ENCODE peak calls at places on chromosomes 1 and 21, in eight cellular contexts. Q is adrenal gland, U is breast epithelium, C is GM13976, N is AG04449, A is left ventricle myocardium inferior, K is psoas muscle, W is Calu3. H is an unnamed sample.

GRCh38 chr1:44013949-44014348 is 17.3 kb downstream of the SLC6A9 start:
- DNase-seq in K (no peak), N (no peak), A (no peak), Q (no peak), W (no peak), U (no peak), C (no peak), H (no peak)

GRCh38 chr1:178724734-178725602 is at the start of gene RALGPS2:
- DNase-seq in C (peak), U (peak), W (peak), A (peak), N (no peak), K (peak), Q (peak), H (no peak)

GRCh38 chr1:204678721-204679455 is 6.7 kb downstream of the LRRN2 start:
- DNase-seq in A (no peak), K (no peak), C (no peak), U (no peak), W (no peak), Q (no peak), N (no peak), H (no peak)

GRCh38 chr1:52727114-52727586 is 897 bp downstream of the ZYG11B start:
- DNase-seq in W (peak), Q (no peak), K (no peak), N (no peak), C (no peak), U (no peak), A (no peak), H (no peak)

GRCh38 chr1:33876970-33877680 is 13.2 kb downstream of the HMGB4 start:
- DNase-seq in A (peak), W (no peak), Q (peak), K (peak), C (no peak), U (no peak), N (peak), H (no peak)

GRCh38 chr1:77281491-77282186 is at the start of gene AK5:
- DNase-seq in C (peak), U (no peak), W (peak), K (peak), A (peak), N (no peak), Q (no peak), H (no peak)

GRCh38 chr21:18170221-18170620 is 74.4 kb upstream of the CHODL start:
- DNase-seq in C (no peak), Q (no peak), K (no peak), U (no peak), W (no peak), N (no peak), A (no peak), H (no peak)

GRCh38 chr1:175415133-175415712 is 222.6 kb upstream of the KIAA0040 start:
- DNase-seq in U (no peak), Q (no peak), C (no peak), K (no peak), N (no peak), A (no peak), W (no peak), H (no peak)

GRCh38 chr1:31663622-31664452 is 19.2 kb upstream of the PEF1 start:
- DNase-seq in K (peak), Q (peak), W (peak), A (peak), N (no peak), C (peak), U (peak), H (no peak)

GRCh38 chr1:205663286-205663994 is 16.9 kb downstream of the SLC45A3 start:
- DNase-seq in U (no peak), W (no peak), C (no peak), A (no peak), N (no peak), Q (no peak), K (no peak), H (no peak)

GRCh38 chr1:214643032-214643431 is 40.0 kb downstream of the CENPF start:
- DNase-seq in K (no peak), W (no peak), A (no peak), N (no peak), U (no peak), Q (no peak), C (no peak), H (no peak)

GRCh38 chr1:14803002-14803789 is 204.7 kb downstream of the KAZN start:
- DNase-seq in U (no peak), Q (no peak), C (no peak), N (no peak), K (no peak), W (no peak), A (no peak), H (no peak)

GRCh38 chr21:39852726-39853510 is 14.3 kb upstream of the PCP4 start:
- DNase-seq in Q (no peak), U (no peak), W (no peak), A (no peak), N (no peak), K (no peak), C (no peak), H (no peak)

GRCh38 chr1:237542525-237543418 is 347.9 kb downstream of the ZP4 start:
- DNase-seq in U (no peak), W (no peak), N (no peak), A (no peak), Q (no peak), K (no peak), C (no peak), H (no peak)

GRCh38 chr1:44808063-44808937 is at the start of gene BTBD19:
- DNase-seq in N (peak), W (peak), C (peak), K (peak), U (peak), Q (peak), A (peak), H (no peak)

GRCh38 chr1:229567109-229567868 is 8.8 kb upstream of the ABCB10 start:
- DNase-seq in K (no peak), N (no peak), W (no peak), U (no peak), A (no peak), C (no peak), Q (no peak), H (no peak)

GRCh38 chr1:207345644-207346561 is 24.4 kb downstream of the CD55 start:
- DNase-seq in K (no peak), C (no peak), A (no peak), U (no peak), Q (no peak), N (no peak), W (no peak), H (no peak)

GRCh38 chr1:43585596-43585995 is 54.9 kb downstream of the PTPRF start:
- DNase-seq in A (no peak), N (no peak), K (no peak), U (no peak), C (no peak), Q (no peak), W (no peak), H (no peak)

GRCh38 chr1:229118662-229119061 is 152.2 kb upstream of the RAB4A start:
- DNase-seq in W (no peak), K (no peak), U (no peak), A (no peak), N (no peak), Q (no peak), C (no peak), H (no peak)

GRCh38 chr1:171595324-171595723 is 26.7 kb upstream of the MYOCOS start:
- DNase-seq in Q (no peak), U (no peak), N (peak), C (no peak), K (no peak), A (no peak), W (no peak), H (no peak)

GRCh38 chr1:13813398-13814012 is 113.5 kb downstream of the PRDM2 start:
- DNase-seq in A (no peak), K (no peak), Q (peak), W (no peak), C (peak), N (no peak), U (no peak), H (no peak)

GRCh38 chr1:86758570-86758969 is 54.2 kb downstream of the SH3GLB1 start:
- DNase-seq in K (no peak), W (peak), C (no peak), A (no peak), U (no peak), N (no peak), Q (no peak), H (no peak)

GRCh38 chr1:59156031-59156430 is 140.9 kb upstream of the FGGY start:
- DNase-seq in Q (no peak), U (no peak), K (no peak), C (no peak), A (no peak), N (no peak), W (no peak), H (no peak)

GRCh38 chr21:43368685-43369084 is 58.2 kb downstream of the SIK1 start:
- DNase-seq in W (no peak), N (no peak), K (no peak), U (no peak), A (no peak), Q (no peak), C (no peak), H (no peak)

GRCh38 chr1:22711591-22712501 is 1.2 kb downstream of the EPHB2 start:
- DNase-seq in N (no peak), Q (no peak), C (no peak), U (no peak), W (no peak), K (no peak), A (no peak), H (no peak)

GRCh38 chr1:100616121-100616621 is 78.2 kb downstream of the GPR88 start:
- DNase-seq in N (no peak), A (no peak), W (no peak), U (no peak), K (no peak), Q (no peak), C (no peak), H (no peak)

GRCh38 chr1:113210248-113210647 is 137.2 kb downstream of the LRIG2 start:
- DNase-seq in C (no peak), W (no peak), N (no peak), U (no peak), K (no peak), A (no peak), Q (no peak), H (no peak)

GRCh38 chr1:41799723-41800122 is 119.0 kb downstream of the HIVEP3 start:
- DNase-seq in K (no peak), U (no peak), A (no peak), C (no peak), Q (no peak), N (peak), W (no peak), H (no peak)

GRCh38 chr1:22704440-22705067 is 6.1 kb upstream of the EPHB2 start:
- DNase-seq in A (peak), K (peak), C (peak), W (peak), U (peak), N (peak), Q (peak), H (peak)

GRCh38 chr21:41610042-41610839 is 102.3 kb upstream of the TMPRSS2 start:
- DNase-seq in K (peak), C (peak), A (peak), W (peak), Q (peak), N (no peak), U (peak), H (no peak)

GRCh38 chr1:230291731-230292620 is 134.2 kb downstream of the PGBD5 start:
- DNase-seq in K (no peak), U (peak), W (no peak), A (no peak), Q (no peak), C (no peak), N (no peak), H (no peak)

GRCh38 chr1:12851779-12852178 is 3.3 kb upstream of the HNRNPCL1 start:
- DNase-seq in W (no peak), C (no peak), U (no peak), K (no peak), A (no peak), N (no peak), Q (no peak), H (no peak)

GRCh38 chr21:20443558-20444155 is 554.6 kb upstream of the NCAM2 start:
- DNase-seq in A (no peak), K (no peak), U (no peak), Q (no peak), W (no peak), C (peak), N (no peak), H (no peak)

GRCh38 chr1:29964718-29965533 is 728.6 kb downstream of the PTPRU start:
- DNase-seq in W (no peak), A (no peak), K (no peak), Q (no peak), C (no peak), U (no peak), N (no peak), H (no peak)

GRCh38 chr1:229714964-229715603 is 89.0 kb downstream of the URB2 start:
- DNase-seq in W (peak), C (peak), K (no peak), N (no peak), Q (peak), U (peak), A (no peak), H (peak)

GRCh38 chr1:193754732-193755427 is 568.5 kb upstream of the B3GALT2 start:
- DNase-seq in C (no peak), W (no peak), N (no peak), A (no peak), Q (no peak), U (no peak), K (no peak), H (no peak)
- TF ChIP-seq CTCF in C (no peak), W (peak), N (no peak), A (no peak), Q (peak), U (no peak), K (no peak), H (no peak)

GRCh38 chr1:57072775-57073174 is 107.0 kb upstream of the C8B start:
- DNase-seq in C (no peak), A (no peak), N (no peak), U (no peak), W (no peak), K (no peak), Q (no peak), H (no peak)
- TF ChIP-seq CTCF in C (no peak), A (no peak), N (no peak), U (no peak), W (no peak), K (no peak), Q (no peak), H (peak)

GRCh38 chr1:168243636-168244212 is 17.9 kb downstream of the SFT2D2 start:
- DNase-seq in W (no peak), Q (peak), K (no peak), C (no peak), A (no peak), U (no peak), N (no peak), H (no peak)
- TF ChIP-seq CTCF in W (no peak), Q (no peak), K (no peak), C (no peak), A (no peak), U (no peak), N (no peak), H (no peak)

DNA sequence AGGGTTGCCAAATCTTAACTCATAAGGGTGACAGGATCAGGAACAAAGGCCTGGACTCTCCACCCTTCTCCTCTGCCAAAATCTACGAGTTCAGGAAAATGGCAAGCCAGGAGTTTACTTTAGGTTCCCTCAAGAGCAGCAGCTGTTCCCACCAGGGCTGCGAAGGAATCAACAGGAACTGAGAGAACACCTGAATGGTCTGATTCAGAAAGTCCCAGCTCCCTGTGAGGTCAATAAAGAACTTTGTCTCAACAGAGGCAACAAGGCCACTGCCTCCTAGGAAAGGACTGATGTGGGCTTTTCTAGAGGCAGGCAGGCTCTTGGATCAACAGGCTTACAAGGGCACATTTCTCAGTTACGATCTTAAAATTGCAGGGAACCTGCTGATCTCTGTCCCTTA is 83.3 kb downstream of the CAPZB start:
- DNase-seq in Q (no peak), K (no peak), W (no peak), U (no peak), N (no peak), A (no peak), C (no peak), H (no peak)
- TF ChIP-seq CTCF in Q (no peak), K (no peak), W (no peak), U (no peak), N (no peak), A (no peak), C (no peak), H (no peak)

GRCh38 chr1:11354893-11355593 is 82.0 kb downstream of the UBIAD1 start:
- DNase-seq in N (no peak), C (no peak), W (no peak), K (no peak), U (no peak), A (no peak), Q (no peak), H (no peak)

GRCh38 chr1:11352058-11352715 is 79.2 kb downstream of the UBIAD1 start:
- DNase-seq in A (no peak), Q (no peak), U (no peak), N (no peak), C (no peak), K (no peak), W (no peak), H (no peak)

GRCh38 chr1:11357291-11357690 is 84.3 kb downstream of the UBIAD1 start:
- DNase-seq in Q (no peak), U (no peak), C (no peak), W (no peak), K (no peak), N (no peak), A (no peak), H (no peak)

GRCh38 chr1:11358991-11359390 is 86.0 kb downstream of the UBIAD1 start:
- DNase-seq in W (no peak), C (no peak), A (no peak), N (no peak), K (no peak), Q (no peak), U (no peak), H (no peak)

DNA sequence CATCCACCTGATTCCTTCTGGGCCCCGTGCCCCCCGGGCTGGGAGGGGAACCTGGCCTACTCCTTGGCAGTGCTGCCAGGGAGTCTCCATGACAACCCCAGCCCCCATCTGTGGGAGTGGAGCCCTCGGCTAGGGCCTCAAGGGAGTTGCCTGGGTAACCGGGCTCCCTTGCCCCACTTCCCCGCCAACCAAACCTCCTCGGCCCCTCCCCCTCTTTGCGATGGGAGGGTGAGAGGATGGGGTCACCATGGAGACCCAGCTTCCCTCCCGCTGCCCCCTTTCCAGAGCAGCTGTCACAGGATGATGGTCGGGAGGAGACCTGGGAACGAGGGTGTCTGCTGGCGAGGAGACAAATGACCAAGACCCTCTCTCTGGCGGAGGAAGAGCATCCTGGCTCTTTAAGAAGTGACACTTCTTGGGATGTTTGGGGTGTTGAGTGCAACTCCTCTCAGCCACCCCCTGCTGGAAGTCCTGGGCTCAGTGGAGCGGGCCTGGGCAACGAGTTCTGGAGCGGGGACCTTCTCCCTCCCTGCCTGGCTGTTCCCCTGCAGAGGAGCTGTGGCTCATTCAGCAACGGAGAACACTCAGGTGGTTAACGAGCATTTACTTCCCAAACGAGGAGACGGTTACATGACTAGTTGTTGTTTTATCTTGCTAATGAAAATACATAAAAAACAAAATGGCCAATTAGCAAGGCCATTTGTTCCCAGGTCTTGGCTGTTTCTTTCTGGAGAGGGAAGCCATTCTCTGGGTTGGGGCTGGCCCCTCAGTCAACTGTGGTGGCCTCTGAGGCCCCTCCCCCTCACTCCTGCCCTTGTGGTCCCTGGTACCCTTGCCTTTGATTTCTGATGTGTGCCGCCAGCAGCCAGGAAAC is 82.8 kb downstream of the UBIAD1 start:
- DNase-seq in C (no peak), N (no peak), K (no peak), A (no peak), W (no peak), U (no peak), Q (no peak), H (no peak)
- TF ChIP-seq CTCF in C (no peak), N (no peak), K (no peak), A (no peak), W (no peak), U (no peak), Q (no peak), H (no peak)

GRCh38 chr1:38068220-38068979 is 21.8 kb upstream of the POU3F1 start:
- DNase-seq in K (no peak), W (no peak), A (no peak), Q (no peak), C (no peak), U (no peak), N (no peak), H (no peak)

GRCh38 chr1:38068980-38069340 is 22.4 kb upstream of the POU3F1 start:
- DNase-seq in Q (no peak), A (no peak), W (no peak), N (no peak), C (no peak), U (no peak), K (no peak), H (no peak)

GRCh38 chr1:38073926-38074677 is 27.5 kb upstream of the POU3F1 start:
- DNase-seq in N (no peak), A (no peak), Q (no peak), K (no peak), C (no peak), W (no peak), U (no peak), H (no peak)

GRCh38 chr1:38072858-38073257 is 26.3 kb upstream of the POU3F1 start:
- DNase-seq in C (no peak), N (no peak), K (no peak), A (no peak), U (no peak), Q (no peak), W (no peak), H (no peak)

GRCh38 chr1:38071530-38072266 is 25.1 kb upstream of the POU3F1 start:
- DNase-seq in A (no peak), U (no peak), K (no peak), N (no peak), C (peak), Q (no peak), W (no peak), H (no peak)
- TF ChIP-seq CTCF in A (peak), U (no peak), K (peak), N (peak), C (peak), Q (peak), W (no peak), H (peak)

DNA sequence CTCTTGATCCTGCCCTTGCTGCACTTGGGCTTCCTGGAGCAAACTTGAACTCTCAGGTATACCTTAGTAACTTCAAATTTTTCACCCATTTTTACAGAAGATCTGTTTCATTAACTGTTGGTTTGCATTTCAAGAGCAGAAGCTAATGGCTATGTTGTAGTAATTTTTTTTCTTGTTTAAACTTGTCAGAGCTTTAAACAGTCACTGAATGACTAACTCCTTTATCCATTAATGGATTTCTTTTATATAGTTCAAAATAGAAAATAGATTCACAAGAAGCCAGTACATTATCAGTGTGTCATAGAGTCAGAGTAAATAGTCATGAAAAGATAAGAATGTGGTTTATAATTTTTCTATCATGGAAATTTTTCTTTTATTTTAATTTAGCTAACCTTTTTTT is 13.6 kb downstream of the SRSF11 start:
- DNase-seq in Q (no peak), W (no peak), C (no peak), K (no peak), U (no peak), N (no peak), A (no peak), H (no peak)
- TF ChIP-seq CTCF in Q (no peak), W (no peak), C (no peak), K (no peak), U (no peak), N (no peak), A (no peak), H (no peak)